ENCODE peak calls at places on chromosomes 6 and 20, in eight cellular contexts. T, H, S, R, O, Z, L and I are unnamed samples.

GRCh38 chr6:62614442-62614841 is 328.4 kb upstream of the KHDRBS2 start:
- DNase-seq in R (no peak), H (no peak), O (no peak), Z (no peak), S (no peak), T (no peak), L (no peak), I (no peak)

GRCh38 chr6:39568896-39569295 is 156.3 kb downstream of the KIF6 start:
- DNase-seq in T (no peak), O (no peak), S (peak), Z (no peak), H (peak), L (no peak), R (no peak), I (peak)

GRCh38 chr6:164166515-164166914 is 752.0 kb downstream of the QKI start:
- DNase-seq in Z (no peak), R (no peak), S (no peak), L (no peak), T (no peak), H (no peak), O (no peak), I (no peak)

GRCh38 chr6:11410539-11411307 is 126.8 kb upstream of the TMEM170B start:
- DNase-seq in T (no peak), L (no peak), S (no peak), H (no peak), O (no peak), Z (no peak), R (no peak), I (no peak)

GRCh38 chr20:51725584-51726176 is 42.5 kb downstream of the ATP9A start:
- DNase-seq in L (no peak), T (no peak), R (no peak), O (no peak), H (no peak), S (peak), Z (no peak), I (no peak)

GRCh38 chr20:16672299-16672698 is 57.5 kb upstream of the SNRPB2 start:
- DNase-seq in L (no peak), Z (no peak), O (no peak), H (no peak), R (no peak), S (no peak), T (no peak), I (no peak)

GRCh38 chr20:8756410-8756809 is 312.5 kb upstream of the PLCB4 start:
- DNase-seq in S (peak), H (no peak), O (no peak), Z (peak), L (no peak), R (no peak), T (no peak), I (peak)

GRCh38 chr6:135025775-135026174 is 28.8 kb downstream of the HBS1L start:
- DNase-seq in T (no peak), L (no peak), O (no peak), S (no peak), R (no peak), Z (no peak), H (no peak), I (no peak)

GRCh38 chr20:36017034-36017951 is 48.9 kb downstream of the CNBD2 start:
- DNase-seq in R (no peak), S (peak), Z (no peak), L (no peak), H (peak), O (no peak), T (no peak), I (no peak)

GRCh38 chr6:170211404-170212025 is 79.4 kb downstream of the DLL1 start:
- DNase-seq in S (no peak), H (no peak), L (no peak), R (no peak), Z (no peak), T (no peak), O (no peak), I (no peak)

GRCh38 chr20:5657190-5657872 is 92.9 kb upstream of the SHLD1 start:
- DNase-seq in Z (peak), T (peak), S (peak), R (peak), L (no peak), O (no peak), H (peak), I (peak)

GRCh38 chr6:144730088-144730640 is 445.0 kb downstream of the UTRN start:
- DNase-seq in T (no peak), S (no peak), R (no peak), L (no peak), O (no peak), Z (no peak), H (no peak), I (no peak)

GRCh38 chr20:55947701-55948100 is 57.6 kb downstream of the CBLN4 start:
- DNase-seq in H (no peak), S (no peak), L (no peak), T (no peak), R (no peak), O (no peak), Z (no peak), I (no peak)

GRCh38 chr6:125512621-125513020 is 210.9 kb upstream of the HDDC2 start:
- DNase-seq in Z (no peak), O (no peak), T (no peak), S (no peak), L (no peak), R (no peak), H (no peak), I (no peak)

GRCh38 chr6:170231496-170232185 is 59.2 kb downstream of the DLL1 start:
- DNase-seq in L (no peak), T (no peak), H (no peak), S (no peak), O (no peak), Z (no peak), R (no peak), I (no peak)

GRCh38 chr6:17725083-17725482 is 18.4 kb upstream of the NUP153 start:
- DNase-seq in H (no peak), Z (no peak), O (no peak), L (no peak), S (peak), R (no peak), T (peak), I (no peak)

GRCh38 chr6:113829702-113830058 is 27.5 kb upstream of the MARCKS start:
- DNase-seq in L (no peak), Z (no peak), R (no peak), T (peak), O (no peak), H (peak), S (peak), I (no peak)

GRCh38 chr6:163777379-163777686 is 362.8 kb downstream of the QKI start:
- DNase-seq in L (no peak), S (no peak), O (no peak), Z (no peak), R (no peak), T (no peak), H (no peak), I (no peak)

GRCh38 chr6:11729083-11729482 is 49.5 kb downstream of the ADTRP start:
- DNase-seq in Z (no peak), O (no peak), L (no peak), T (no peak), S (no peak), H (no peak), R (no peak), I (no peak)

GRCh38 chr6:165245287-165245686 is 64.1 kb downstream of the C6orf118 start:
- DNase-seq in R (no peak), S (no peak), T (no peak), H (peak), L (no peak), O (no peak), Z (no peak), I (peak)

GRCh38 chr6:42423244-42423643 is 28.5 kb downstream of the TRERF1 start:
- DNase-seq in L (no peak), Z (no peak), O (no peak), T (no peak), H (no peak), R (no peak), S (no peak), I (no peak)

GRCh38 chr6:1485678-1486077 is 96.3 kb downstream of the FOXF2 start:
- DNase-seq in S (peak), T (no peak), H (peak), Z (no peak), O (no peak), R (no peak), L (no peak), I (peak)

GRCh38 chr6:111590209-111590955 is 15.3 kb downstream of the TRAF3IP2 start:
- DNase-seq in O (no peak), L (no peak), T (no peak), S (peak), Z (no peak), R (no peak), H (no peak), I (no peak)

GRCh38 chr6:134621858-134622257 is 303.9 kb upstream of the SGK1 start:
- DNase-seq in S (peak), L (no peak), T (peak), H (no peak), Z (no peak), O (no peak), R (no peak), I (no peak)

GRCh38 chr6:108562503-108562993 is 1.8 kb downstream of the FOXO3 start:
- DNase-seq in O (no peak), T (peak), R (peak), S (peak), Z (no peak), H (no peak), L (peak), I (no peak)

GRCh38 chr6:144411506-144412165 is 126.5 kb downstream of the UTRN start:
- DNase-seq in T (no peak), S (peak), L (no peak), Z (no peak), H (no peak), R (no peak), O (no peak), I (no peak)

GRCh38 chr6:32109765-32110160 is 625 bp upstream of the TNXB start:
- DNase-seq in O (no peak), L (no peak), R (no peak), S (no peak), Z (no peak), H (no peak), T (no peak), I (no peak)

GRCh38 chr6:32108094-32108627 is 977 bp downstream of the TNXB start:
- DNase-seq in T (peak), H (no peak), R (no peak), Z (no peak), L (no peak), S (peak), O (no peak), I (no peak)

GRCh38 chr6:32109114-32109764 is at the start of gene TNXB:
- DNase-seq in R (no peak), H (no peak), O (no peak), L (no peak), S (no peak), Z (no peak), T (peak), I (no peak)

GRCh38 chr6:32107447-32107846 is 1.7 kb downstream of the TNXB start:
- DNase-seq in R (no peak), Z (no peak), L (no peak), S (peak), H (no peak), T (no peak), O (no peak), I (no peak)

DNA sequence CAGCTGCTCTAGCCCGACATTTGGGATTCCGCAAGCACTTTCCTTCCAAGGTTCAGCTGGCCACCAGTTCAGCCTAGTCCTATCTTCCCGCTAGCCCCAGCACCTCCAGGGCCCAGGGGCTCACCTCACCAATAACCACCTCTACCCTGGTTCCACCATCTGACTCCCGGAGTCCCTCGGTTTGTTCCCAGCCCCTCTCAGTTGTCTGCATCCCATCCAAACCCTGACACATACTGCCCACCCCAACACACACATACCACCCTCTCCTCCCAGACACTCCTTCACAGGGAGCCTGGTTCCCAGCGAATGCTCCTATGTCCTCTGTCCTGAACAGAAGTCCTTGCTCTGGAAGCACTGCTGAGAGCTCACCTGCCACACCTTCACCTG is 418 bp downstream of the TNXB start:
- DNase-seq in O (no peak), R (no peak), H (no peak), L (no peak), S (no peak), Z (no peak), T (no peak), I (no peak)
- H3K4me3 ChIP-seq in O (no peak), R (peak), H (no peak), L (no peak), S (peak), Z (no peak), T (no peak), I (no peak)

DNA sequence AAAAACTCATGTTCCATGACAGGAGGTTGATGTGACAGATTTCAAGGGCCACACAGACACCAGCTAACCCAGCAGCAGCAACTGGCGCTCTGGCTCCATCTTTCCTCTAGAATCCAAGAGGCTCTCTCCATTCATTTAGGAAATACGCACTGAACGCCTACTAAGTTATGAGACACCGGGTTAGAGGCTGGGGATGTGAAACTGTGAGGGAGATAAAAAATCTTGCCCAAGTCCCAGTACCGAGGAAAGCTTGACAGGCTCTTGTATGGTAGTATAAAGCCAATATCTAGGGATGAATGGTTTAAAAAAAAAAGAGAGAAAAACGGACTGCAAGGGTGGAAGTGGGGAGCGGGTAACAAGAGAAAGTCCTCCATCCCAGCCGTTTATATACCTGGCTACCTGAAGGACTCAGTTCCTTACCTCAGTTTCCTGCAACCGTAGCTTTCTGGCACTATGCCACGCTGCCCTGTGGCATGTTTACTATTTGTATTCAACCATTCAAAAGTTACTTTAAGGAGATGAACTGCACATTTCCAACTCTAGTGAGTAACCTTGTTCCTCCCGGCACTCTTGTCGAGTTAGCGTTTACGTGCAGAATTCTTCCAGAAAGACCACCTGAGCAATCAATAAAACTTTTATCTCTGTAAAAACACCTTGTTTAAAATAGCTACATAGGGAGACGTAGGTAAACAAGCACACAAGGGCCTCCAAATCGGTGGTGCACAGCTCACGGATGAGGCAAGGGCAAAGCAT is 1.7 kb downstream of the BEND3 start:
- DNase-seq in L (no peak), R (no peak), T (peak), O (no peak), S (no peak), H (no peak), Z (no peak), I (no peak)
- H3K4me3 ChIP-seq in L (peak), R (peak), T (no peak), O (peak), S (peak), H (peak), Z (no peak), I (peak)

DNA sequence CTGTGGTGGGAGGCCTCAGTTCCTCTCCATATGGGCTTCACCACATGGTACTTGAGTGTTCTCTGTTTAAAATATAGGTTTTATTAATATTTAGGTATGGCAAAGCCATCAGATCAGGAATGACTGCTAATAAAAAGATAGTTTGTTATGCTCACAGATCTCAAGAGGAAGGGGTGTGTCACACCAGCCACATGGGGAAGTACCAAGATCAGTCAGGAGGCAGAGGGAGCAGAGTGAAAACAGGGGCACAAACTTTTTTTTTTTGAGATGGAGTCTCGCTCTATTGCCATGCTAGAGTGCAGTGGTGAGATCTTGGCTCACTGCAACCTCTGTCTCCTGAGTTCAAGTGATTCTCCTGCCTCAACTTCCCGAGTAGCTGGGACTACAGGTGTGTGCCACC is 92.1 kb upstream of the GCM1 start:
- DNase-seq in R (no peak), L (no peak), S (no peak), T (no peak), Z (no peak), O (no peak), H (no peak), I (no peak)
- H3K4me3 ChIP-seq in R (no peak), L (no peak), S (no peak), T (no peak), Z (no peak), O (no peak), H (no peak), I (no peak)

GRCh38 chr6:6725120-6725833 is 136.8 kb downstream of the LY86 start:
- DNase-seq in T (no peak), L (no peak), S (no peak), R (peak), Z (no peak), O (no peak), H (no peak), I (no peak)
- H3K4me3 ChIP-seq in T (no peak), L (no peak), S (peak), R (peak), Z (no peak), O (no peak), H (peak), I (peak)

GRCh38 chr6:46626976-46627375 is 25.6 kb downstream of the CYP39A1 start:
- DNase-seq in L (no peak), S (no peak), O (no peak), T (no peak), R (no peak), Z (no peak), H (no peak), I (no peak)

GRCh38 chr6:46628498-46628897 is 24.1 kb downstream of the CYP39A1 start:
- DNase-seq in T (no peak), R (no peak), S (no peak), L (no peak), H (no peak), Z (no peak), O (no peak), I (no peak)

GRCh38 chr6:46629698-46630097 is 22.9 kb downstream of the CYP39A1 start:
- DNase-seq in Z (no peak), T (no peak), H (no peak), R (no peak), L (no peak), O (no peak), S (no peak), I (no peak)

GRCh38 chr6:46628976-46629375 is 23.6 kb downstream of the CYP39A1 start:
- DNase-seq in O (no peak), T (no peak), R (no peak), H (no peak), S (no peak), Z (no peak), L (no peak), I (no peak)

DNA sequence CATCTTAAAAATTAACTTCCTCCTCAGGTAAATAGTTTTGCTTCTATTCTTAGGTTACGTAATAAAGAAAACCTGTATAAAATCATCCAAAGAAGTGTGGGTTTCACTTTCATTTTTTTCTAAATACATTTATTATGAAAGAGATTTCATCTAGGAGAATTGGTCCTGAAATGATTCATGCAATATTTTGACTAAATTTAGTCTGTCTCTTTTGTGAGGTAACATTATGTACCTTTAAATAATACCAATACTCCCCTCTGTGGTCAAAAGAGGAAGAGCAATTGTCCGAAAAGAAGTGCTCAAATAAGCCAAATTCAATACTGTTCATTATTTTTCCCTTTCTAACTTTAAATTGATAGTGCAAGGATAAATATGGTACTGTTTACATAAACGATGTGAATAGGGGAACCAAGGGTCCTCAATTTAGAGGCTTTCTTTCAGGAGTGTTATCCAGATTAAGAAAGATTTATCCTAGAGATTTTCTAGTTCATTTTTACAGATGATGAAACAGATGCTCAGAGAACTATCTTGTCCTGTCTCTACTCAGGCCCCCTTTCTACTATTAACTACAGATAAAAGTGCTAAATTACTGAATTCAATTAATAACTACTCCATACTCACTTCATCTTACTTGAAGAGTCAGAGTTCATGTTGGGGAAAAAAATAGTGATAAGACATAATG is 26.2 kb downstream of the CYP39A1 start:
- DNase-seq in R (no peak), S (peak), T (no peak), H (no peak), O (no peak), L (peak), Z (no peak), I (peak)
- H3K4me3 ChIP-seq in R (no peak), S (no peak), T (no peak), H (no peak), O (no peak), L (no peak), Z (no peak), I (no peak)

DNA sequence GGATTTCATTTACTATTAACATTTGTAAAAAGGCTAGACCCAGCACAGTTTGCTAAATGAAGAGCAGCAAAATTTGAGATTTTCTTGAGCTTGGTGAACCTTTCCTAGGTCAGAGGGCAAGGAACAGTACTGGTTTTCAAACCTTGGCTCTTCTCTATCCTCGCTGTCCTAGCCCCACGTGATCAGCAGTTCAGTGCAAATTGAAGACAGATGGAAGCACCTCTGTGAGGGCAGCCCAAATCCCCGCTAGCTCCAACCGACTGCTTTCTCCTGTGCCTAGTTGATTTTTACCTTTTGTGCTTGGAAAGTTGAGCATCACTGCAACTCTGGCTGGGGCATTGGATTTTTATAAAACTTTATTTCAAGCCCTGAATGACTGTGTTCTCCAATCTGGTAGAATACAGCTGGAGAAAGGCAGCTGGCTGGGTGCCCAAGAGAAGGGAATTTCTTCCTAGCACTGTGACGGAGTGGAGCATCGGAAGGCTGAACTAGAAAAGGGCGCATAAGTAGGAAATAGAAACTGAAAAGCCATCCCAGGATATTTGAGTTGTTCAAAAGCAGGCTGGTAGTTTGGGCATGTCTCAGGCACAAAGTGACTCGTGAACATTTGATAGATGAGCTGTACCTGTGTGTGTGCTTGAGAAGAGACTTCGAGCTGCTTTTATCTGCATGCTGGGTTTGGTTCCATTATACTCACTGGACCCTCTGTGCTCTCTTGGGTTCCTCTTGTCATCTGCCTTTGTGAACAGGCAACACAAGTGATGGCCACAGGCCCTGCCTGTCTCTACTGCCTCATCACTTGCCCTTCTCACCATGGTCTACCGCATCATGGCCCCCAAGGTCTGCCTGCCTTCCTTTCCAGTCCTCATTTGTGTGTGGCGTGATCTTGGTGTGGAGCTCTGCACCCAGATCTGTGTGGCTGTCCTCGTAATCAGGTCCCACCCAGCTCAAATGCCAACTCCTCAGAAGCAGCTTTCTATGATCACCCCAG is 2.3 kb downstream of the RNF114 start:
- DNase-seq in R (no peak), S (peak), H (no peak), T (peak), Z (peak), O (no peak), L (no peak), I (no peak)
- H3K4me3 ChIP-seq in R (peak), S (peak), H (peak), T (no peak), Z (no peak), O (no peak), L (no peak), I (peak)